ENCODE peak calls at places on chromosomes 4 and X, in nine cellular contexts. O is HFF-Myc, S is mucosa of descending colon, R is GM13977, U is dorsolateral prefrontal cortex, D is Peyer's patch, V is mammary epithelial cell, A is WTC11, Z is RWPE2. P is an unnamed sample.

GRCh38 chr4:33411182-33411581 is 2691.0 kb downstream of the PCDH7 start:
- DNase-seq in A (no peak), S (no peak), U (no peak), R (no peak), Z (no peak), O (no peak), D (no peak), V (no peak), P (no peak)

GRCh38 chrX:131025336-131025735 is 32.8 kb upstream of the ARHGAP36 start:
- DNase-seq in V (no peak), Z (no peak), S (no peak), U (no peak), O (no peak), A (no peak), D (no peak), R (no peak), P (no peak)

GRCh38 chr4:100588076-100588475 is 70.3 kb upstream of the EMCN start:
- DNase-seq in V (no peak), Z (no peak), O (no peak), S (no peak), A (no peak), R (no peak), D (no peak), U (no peak), P (no peak)

GRCh38 chr4:168811207-168811606 is 198.8 kb downstream of the CBR4 start:
- DNase-seq in D (no peak), R (no peak), A (no peak), Z (no peak), S (no peak), U (no peak), V (peak), O (no peak), P (no peak)

GRCh38 chr4:122796801-122797404 is 29.7 kb upstream of the FGF2 start:
- DNase-seq in A (peak), S (no peak), D (no peak), U (no peak), V (no peak), R (no peak), Z (no peak), O (no peak), P (no peak)

GRCh38 chr4:123166023-123166422 is 230.6 kb upstream of the SPRY1 start:
- DNase-seq in O (no peak), A (no peak), D (no peak), Z (no peak), U (no peak), S (no peak), V (no peak), R (no peak), P (no peak)

GRCh38 chr4:139202984-139203383 is 26.0 kb upstream of the ELF2 start:
- DNase-seq in S (no peak), D (no peak), A (no peak), Z (no peak), O (no peak), V (no peak), U (no peak), R (no peak), P (no peak)

GRCh38 chr4:9891740-9892139 is 110.3 kb downstream of the DRD5 start:
- DNase-seq in Z (no peak), A (no peak), U (no peak), D (no peak), S (no peak), O (no peak), V (no peak), R (no peak), P (no peak)

GRCh38 chrX:27915617-27916016 is 65.6 kb downstream of the DCAF8L1 start:
- DNase-seq in S (no peak), U (no peak), V (no peak), Z (no peak), R (no peak), D (no peak), A (no peak), O (peak), P (no peak)

GRCh38 chr4:159278399-159278798 is 175.5 kb downstream of the RAPGEF2 start:
- DNase-seq in O (no peak), D (no peak), U (no peak), Z (no peak), S (no peak), R (no peak), V (peak), A (no peak), P (no peak)

GRCh38 chr4:138887741-138888140 is 127.8 kb upstream of the NOCT start:
- DNase-seq in U (no peak), D (no peak), V (no peak), A (no peak), Z (no peak), R (no peak), S (no peak), O (no peak), P (no peak)

GRCh38 chr4:108342325-108342986 is 173.7 kb upstream of the LEF1 start:
- DNase-seq in U (no peak), A (no peak), D (no peak), O (no peak), S (no peak), R (no peak), Z (no peak), V (no peak), P (no peak)

GRCh38 chrX:130120746-130121504 is 10.6 kb upstream of the ELF4 start:
- DNase-seq in S (peak), R (peak), Z (no peak), V (peak), O (peak), U (peak), A (peak), D (peak), P (peak)

GRCh38 chrX:119762718-119763117 is 4.3 kb downstream of the SOWAHD start:
- DNase-seq in O (no peak), U (no peak), S (no peak), D (no peak), R (no peak), Z (no peak), A (no peak), V (no peak), P (no peak)

GRCh38 chr4:11424000-11424399 is 4.7 kb downstream of the HS3ST1 start:
- DNase-seq in V (peak), R (peak), U (no peak), D (peak), Z (peak), O (peak), S (peak), A (peak), P (peak)

GRCh38 chr4:176499518-176499917 is 179.8 kb downstream of the SPCS3 start:
- DNase-seq in S (no peak), V (peak), A (no peak), Z (no peak), O (peak), R (no peak), U (no peak), D (no peak), P (no peak)

GRCh38 chrX:14030248-14030592 is 528 bp upstream of the GEMIN8 start:
- DNase-seq in S (no peak), R (no peak), V (peak), Z (no peak), U (no peak), A (no peak), O (no peak), D (no peak), P (no peak)

GRCh38 chrX:134431894-134432293 is 28.1 kb upstream of the HPRT1 start:
- DNase-seq in Z (no peak), U (no peak), V (peak), R (no peak), S (no peak), D (no peak), A (no peak), O (peak), P (no peak)

GRCh38 chrX:155998761-155999510 is 1.4 kb downstream of the IL9R start:
- DNase-seq in O (no peak), A (no peak), V (no peak), D (no peak), U (no peak), Z (no peak), R (no peak), S (no peak), P (no peak)

GRCh38 chr4:5785806-5786680 is 75.0 kb downstream of the EVC start:
- DNase-seq in D (no peak), A (no peak), R (no peak), U (no peak), S (no peak), Z (no peak), O (no peak), V (peak), P (no peak)

GRCh38 chr4:78951862-78952472 is 12.7 kb upstream of the PAQR3 start:
- DNase-seq in O (no peak), R (peak), S (peak), A (no peak), D (no peak), U (no peak), Z (no peak), V (peak), P (peak)

GRCh38 chr4:63085091-63085490 is 1324.2 kb downstream of the TECRL start:
- DNase-seq in A (no peak), S (no peak), R (no peak), Z (no peak), U (no peak), V (no peak), O (no peak), D (no peak), P (no peak)
- TF ChIP-seq CTCF in A (no peak), S (no peak), R (no peak), Z (no peak), U (no peak), V (no peak), O (no peak), D (no peak), P (no peak)

DNA sequence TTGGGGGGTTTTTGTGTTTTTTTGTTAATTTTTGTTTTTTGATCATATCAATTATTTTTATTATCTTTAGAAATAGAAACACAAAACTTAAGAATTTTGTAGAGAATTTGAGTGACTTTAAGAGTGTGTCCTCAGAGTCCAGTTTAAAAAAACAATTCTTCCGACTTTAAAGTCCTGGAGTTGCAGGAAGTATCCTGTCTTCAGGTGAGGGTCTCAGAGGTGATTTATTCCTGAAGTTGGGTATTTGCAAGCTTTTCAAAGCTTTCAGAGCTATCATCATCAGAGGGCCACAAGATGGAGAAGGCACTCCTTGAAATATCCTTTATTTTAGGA is 23.0 kb downstream of the TLR10 start:
- DNase-seq in S (no peak), D (no peak), O (no peak), U (no peak), A (no peak), R (no peak), V (no peak), Z (no peak), P (no peak)
- TF ChIP-seq CTCF in S (no peak), D (no peak), O (no peak), U (no peak), A (no peak), R (no peak), V (no peak), Z (peak), P (no peak)

GRCh38 chr4:74112399-74113090 is 13.6 kb upstream of the CXCL2 start:
- DNase-seq in Z (no peak), O (no peak), V (peak), U (no peak), S (no peak), A (no peak), R (no peak), D (no peak), P (no peak)
- TF ChIP-seq CTCF in Z (no peak), O (no peak), V (no peak), U (no peak), S (no peak), A (no peak), R (no peak), D (no peak), P (no peak)

DNA sequence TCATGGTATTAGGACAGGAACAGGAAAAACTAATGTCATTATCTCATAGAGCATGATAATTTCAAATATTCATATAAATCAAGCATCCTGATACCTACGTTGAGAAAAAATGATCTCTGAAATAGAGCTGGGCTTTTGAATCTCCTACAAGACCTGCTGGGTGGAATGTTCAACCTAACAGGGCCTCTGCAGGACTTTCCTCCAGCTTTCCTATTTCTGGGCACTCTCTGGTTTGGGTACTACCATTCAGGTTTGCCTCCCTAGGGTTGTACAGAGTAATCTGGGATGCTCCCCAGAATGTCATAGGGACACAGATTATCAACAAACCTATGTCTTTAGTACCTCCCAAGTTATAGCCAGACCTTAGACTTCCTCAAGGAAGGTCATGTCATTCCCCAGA is 108.9 kb downstream of the CDS1 start:
- DNase-seq in D (no peak), Z (no peak), S (no peak), A (no peak), V (no peak), U (no peak), R (no peak), O (no peak), P (no peak)
- TF ChIP-seq CTCF in D (no peak), Z (no peak), S (no peak), A (no peak), V (no peak), U (no peak), R (no peak), O (no peak), P (no peak)

P was measured in Calu3.